ENCODE peak calls at places on chromosomes 11 and 22, in nine cellular contexts. U is cardiac muscle cell; P is esophagus squamous epithelium; B is spleen; Z is body of pancreas; A is GM23248; Y is fibroblast of the aortic adventitia; K is Peyer's patch; V is CD8-positive, alpha-beta T cell. S is an unnamed sample.

GRCh38 chr11:11413776-11414175 is 60.7 kb upstream of the CSNK2A3 start:
- DNase-seq in Y (no peak), V (no peak), Z (no peak), B (no peak), U (no peak), A (no peak), P (no peak), K (no peak), S (no peak)

GRCh38 chr11:12995211-12995610 is 13.9 kb upstream of the RASSF10 start:
- DNase-seq in Z (peak; percentile 16), U (peak; percentile 96), P (no peak), A (peak; percentile 35), B (no peak), K (no peak), V (no peak), Y (peak; percentile 98), S (peak; percentile 44)

GRCh38 chr11:70381872-70382842 is 16.2 kb upstream of the CTTN start:
- DNase-seq in K (no peak), P (no peak), V (no peak), U (peak; percentile 21), B (no peak), Y (peak; percentile 85), Z (no peak), A (peak; percentile 86), S (peak; percentile 54)

GRCh38 chr11:83007909-83008580 is 63.7 kb downstream of the RAB30 start:
- DNase-seq in Z (peak; percentile 68), Y (peak; percentile 37), K (peak; percentile 52), A (no peak), V (no peak), U (peak; percentile 56), B (peak; percentile 79), P (no peak), S (no peak)

GRCh38 chr11:107969219-107969618 is 39.5 kb upstream of the CUL5 start:
- DNase-seq in B (no peak), Y (no peak), K (no peak), U (no peak), Z (no peak), V (no peak), A (peak; percentile 2), P (no peak), S (no peak)

GRCh38 chr11:109329716-109330115 is 92.3 kb upstream of the C11orf87 start:
- DNase-seq in Y (no peak), A (no peak), U (no peak), V (no peak), K (no peak), B (no peak), P (no peak), Z (no peak), S (no peak)

GRCh38 chr11:94641167-94641761 is 74.1 kb downstream of the PIWIL4 start:
- DNase-seq in V (no peak), Z (no peak), P (no peak), A (no peak), K (no peak), B (no peak), Y (peak; percentile 19), U (peak; percentile 64), S (no peak)

GRCh38 chr11:7668911-7669310 is 4.4 kb downstream of the CYB5R2 start:
- DNase-seq in Z (no peak), A (no peak), Y (peak; percentile 27), U (no peak), K (no peak), V (no peak), P (no peak), B (no peak), S (no peak)

GRCh38 chr11:8340299-8340698 is 76.6 kb upstream of the LMO1 start:
- DNase-seq in Y (no peak), B (no peak), Z (no peak), A (no peak), V (no peak), U (no peak), K (no peak), P (no peak), S (no peak)

GRCh38 chr11:110973401-110973980 is 261.3 kb upstream of the ARHGAP20 start:
- DNase-seq in P (no peak), V (no peak), U (no peak), K (no peak), A (no peak), Z (no peak), B (no peak), Y (no peak), S (no peak)

GRCh38 chr22:45064313-45065268 is 54.8 kb upstream of the PHF21B start:
- DNase-seq in A (peak; percentile 91), P (no peak), U (peak; percentile 37), V (peak; percentile 56), B (no peak), Z (no peak), K (no peak), Y (peak; percentile 58), S (peak; percentile 42)

GRCh38 chr22:44372611-44373010 is 59.9 kb upstream of the SHISAL1 start:
- DNase-seq in P (no peak), B (peak; percentile 15), U (no peak), Z (no peak), A (no peak), Y (no peak), V (no peak), K (no peak), S (no peak)

GRCh38 chr22:36331912-36332622 is 55.7 kb downstream of the MYH9 start:
- DNase-seq in K (peak; percentile 83), V (peak; percentile 78), Z (peak; percentile 74), B (peak; percentile 95), P (no peak), A (peak; percentile 53), Y (peak; percentile 57), U (peak; percentile 59), S (no peak)

GRCh38 chr22:47116426-47117341 is 354.2 kb downstream of the TBC1D22A start:
- DNase-seq in K (no peak), B (no peak), P (no peak), V (no peak), Z (peak; percentile 94), U (no peak), A (no peak), Y (no peak), S (no peak)

GRCh38 chr11:77278595-77279506 is 22.6 kb downstream of the GDPD4 start:
- DNase-seq in Z (no peak), Y (peak; percentile 30), U (no peak), V (no peak), K (no peak), A (peak; percentile 76), P (no peak), B (no peak), S (no peak)

GRCh38 chr11:63762662-63763505 is 5.7 kb downstream of the ZFTA start:
- DNase-seq in A (no peak), Y (peak; percentile 32), B (no peak), U (peak; percentile 71), Z (peak; percentile 39), V (no peak), K (no peak), P (no peak), S (no peak)
- H3K4me3 ChIP-seq in A (no peak overlapping the region), Y (peak overlapping the region; percentile 35), B (no peak overlapping the region), U (peak overlapping the region; percentile 12), Z (no peak overlapping the region), V (no peak overlapping the region), K (peak overlapping the region; percentile 24), P (peak overlapping the region; percentile 41), S (no peak overlapping the region)

DNA sequence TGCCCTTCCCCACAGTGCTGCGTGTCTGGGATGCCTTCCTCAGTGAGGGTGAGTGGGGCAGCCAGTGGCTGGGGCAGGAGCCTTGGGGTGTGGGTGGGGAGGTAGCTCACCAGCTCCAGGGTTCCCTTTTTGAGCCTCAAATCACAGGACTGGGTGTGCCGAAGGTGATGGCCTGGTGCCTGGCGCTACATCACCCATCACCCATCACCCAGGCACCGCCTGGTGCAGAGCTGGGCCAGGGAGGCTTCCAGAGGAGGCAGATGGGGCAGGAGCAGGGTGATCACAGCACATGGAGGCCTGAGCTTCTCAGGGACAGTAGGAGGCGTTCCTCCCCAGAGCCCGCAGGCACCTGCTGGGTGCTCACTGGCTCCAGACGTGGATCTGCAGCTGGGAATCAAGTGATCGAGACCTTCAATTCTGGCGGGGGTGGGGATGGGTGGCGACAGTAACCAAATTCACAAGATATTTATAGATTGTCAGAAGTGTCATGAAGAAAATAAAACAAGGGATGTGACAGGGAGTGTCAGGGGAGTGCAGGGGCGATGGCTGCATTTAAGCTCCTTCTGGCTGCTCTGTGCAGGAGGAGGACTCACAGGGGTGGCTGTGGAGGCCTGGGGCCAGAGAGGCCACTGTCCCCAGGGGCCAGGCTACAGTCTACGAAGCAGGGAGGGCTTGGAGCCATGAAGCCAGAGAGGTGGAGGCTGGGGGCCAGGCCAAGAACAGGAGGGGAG is 3.3 kb downstream of the TBC1D10C start:
- DNase-seq in Y (no peak), P (no peak), K (peak; percentile 62), Z (no peak), U (no peak), B (peak; percentile 83), V (peak; percentile 51), A (peak; percentile 28), S (no peak)
- H3K4me3 ChIP-seq in Y (no peak overlapping the region), P (no peak overlapping the region), K (no peak overlapping the region), Z (no peak overlapping the region), U (no peak overlapping the region), B (peak overlapping the region; percentile 22), V (peak overlapping the region; percentile 66), A (no peak overlapping the region), S (no peak overlapping the region)

DNA sequence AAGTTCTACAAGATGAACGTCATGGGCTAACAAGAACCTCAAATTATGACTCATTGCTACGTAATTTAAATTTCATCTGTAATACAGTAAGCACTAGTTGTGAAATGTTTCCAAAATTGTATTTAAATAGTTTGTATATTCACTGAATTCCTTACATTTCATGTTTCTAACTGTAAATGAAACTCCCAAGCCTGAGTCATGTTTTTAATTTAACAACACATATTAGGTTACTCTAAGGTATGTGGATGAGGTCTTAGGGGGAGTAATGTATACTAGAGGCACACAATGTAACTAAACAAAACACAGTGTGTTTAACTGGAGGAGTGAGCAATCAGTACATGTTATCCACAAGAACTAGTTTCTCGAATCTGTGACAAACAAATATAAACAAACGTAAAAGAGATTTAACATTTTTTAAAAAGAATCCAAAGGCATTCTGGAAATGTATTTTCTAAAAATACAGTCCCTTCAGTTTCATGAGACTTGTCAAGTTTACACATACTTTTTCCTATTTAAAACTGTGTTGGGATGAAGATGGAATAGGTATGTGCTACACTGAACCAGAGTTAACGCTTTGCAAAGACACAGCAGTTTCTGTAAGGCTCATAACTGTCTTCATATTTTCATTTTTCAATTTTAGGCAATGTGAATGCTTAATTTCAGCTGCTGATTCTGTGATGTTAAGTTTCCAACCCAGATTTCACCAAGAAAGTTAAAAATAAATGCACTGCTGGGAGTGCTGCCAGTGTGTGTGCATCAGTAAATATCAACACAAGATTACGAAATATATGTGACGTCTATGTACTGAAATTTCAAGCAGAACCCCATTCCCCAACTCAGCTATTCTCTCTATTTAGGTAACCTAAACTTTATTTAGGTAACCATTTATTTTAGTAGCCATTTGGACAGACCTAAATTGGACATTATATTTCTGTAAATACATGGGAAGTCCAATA is 52.6 kb downstream of the PITPNB start:
- DNase-seq in V (no peak), Y (peak; percentile 92), Z (peak; percentile 57), B (no peak), U (peak; percentile 90), P (no peak), A (peak; percentile 95), K (no peak), S (peak; percentile 55)
- H3K4me3 ChIP-seq in V (no peak overlapping the region), Y (no peak overlapping the region), Z (no peak overlapping the region), B (no peak overlapping the region), U (no peak overlapping the region), P (no peak overlapping the region), A (peak overlapping the region; percentile 47), K (no peak overlapping the region), S (no peak overlapping the region)

DNA sequence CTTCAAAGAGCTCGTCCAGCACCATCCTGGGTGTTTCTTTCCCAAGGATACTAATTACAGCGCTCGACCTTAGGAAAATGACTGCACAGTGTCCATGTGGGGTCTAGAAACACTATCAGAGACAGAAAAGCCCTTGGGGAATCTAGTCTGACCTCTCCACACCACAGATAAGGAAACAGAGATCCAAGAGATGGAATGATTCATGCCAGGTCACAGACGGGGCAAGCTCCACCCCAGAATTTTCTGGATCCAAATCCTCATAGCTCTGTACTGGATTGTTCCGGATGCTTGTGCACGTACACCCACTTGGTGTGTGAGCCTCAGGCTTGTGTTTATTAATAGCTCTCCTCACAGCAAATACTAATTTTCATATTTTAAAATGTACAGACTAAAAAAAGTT is 11.3 kb downstream of the ABTB2 start:
- DNase-seq in B (no peak), U (peak; percentile 47), K (no peak), Y (peak; percentile 91), V (no peak), Z (no peak), P (no peak), A (peak; percentile 79), S (no peak)
- H3K4me3 ChIP-seq in B (no peak overlapping the region), U (no peak overlapping the region), K (no peak overlapping the region), Y (no peak overlapping the region), V (no peak overlapping the region), Z (no peak overlapping the region), P (no peak overlapping the region), A (peak overlapping the region; percentile 21), S (no peak overlapping the region)